ENCODE peak calls at places on chromosomes 13 and 19, in six cellular contexts. W is stomach, I is upper lobe of left lung, Q is sigmoid colon, P is GM12892, L is suprapubic skin. B is an unnamed sample.

GRCh38 chr19:45667620-45668341 is at the start of gene GIPR:
- DNase-seq in W (peak), I (peak), Q (no peak), P (peak), L (no peak), B (no peak)

GRCh38 chr19:4063369-4064072 is 3.2 kb downstream of the ZBTB7A start:
- DNase-seq in W (no peak), I (no peak), Q (no peak), P (no peak), L (no peak), B (no peak)

GRCh38 chr13:79516590-79516989 is 35.6 kb downstream of the NDFIP2 start:
- DNase-seq in W (peak), I (no peak), Q (no peak), P (no peak), L (no peak), B (no peak)

GRCh38 chr13:29937836-29938235 is 87.4 kb upstream of the UBL3 start:
- DNase-seq in W (no peak), I (no peak), Q (no peak), P (no peak), L (no peak), B (no peak)

GRCh38 chr19:5801796-5802616 is 2.9 kb upstream of the NRTN start:
- DNase-seq in W (no peak), I (no peak), Q (peak), P (no peak), L (no peak), B (no peak)

GRCh38 chr19:16677060-16677459 is 16.1 kb downstream of the TMEM38A start:
- DNase-seq in W (no peak), I (no peak), Q (no peak), P (no peak), L (no peak), B (no peak)

GRCh38 chr19:50379602-50380001 is 3.3 kb downstream of the NR1H2 start:
- DNase-seq in W (no peak), I (peak), Q (no peak), P (no peak), L (no peak), B (no peak)

GRCh38 chr13:113451951-113452421 is 1.3 kb downstream of the ADPRHL1 start:
- DNase-seq in W (no peak), I (no peak), Q (peak), P (no peak), L (no peak), B (peak)

GRCh38 chr13:31044658-31045620 is 112.5 kb downstream of the TEX26 start:
- DNase-seq in W (no peak), I (no peak), Q (no peak), P (no peak), L (no peak), B (no peak)

GRCh38 chr19:47778954-47779351 is 450 bp downstream of the SELENOW start:
- DNase-seq in W (no peak), I (no peak), Q (peak), P (no peak), L (no peak), B (no peak)

GRCh38 chr13:110306960-110307696 is at the start of the genes COL4A1 and COL4A2:
- DNase-seq in W (no peak), I (peak), Q (peak), P (no peak), L (no peak), B (peak)

DNA sequence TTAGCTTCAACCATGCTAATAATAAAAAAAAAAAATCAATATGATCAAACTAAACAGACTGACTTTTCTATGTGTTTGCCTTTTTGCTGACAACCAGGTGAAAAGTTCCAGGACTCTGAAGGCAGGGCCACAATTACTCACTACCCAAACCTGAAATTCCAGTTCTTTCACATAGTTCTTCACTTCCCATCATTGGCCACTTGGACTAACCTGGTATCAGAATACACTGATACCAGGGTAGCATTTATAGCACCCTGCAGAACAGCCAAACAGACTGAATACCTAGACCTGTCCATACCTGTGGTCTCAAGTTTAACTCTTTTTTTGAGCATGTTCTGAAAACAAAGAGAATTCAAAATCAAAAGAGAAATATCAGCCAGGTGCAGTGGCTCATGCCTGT is 25.1 kb downstream of the ELF1 start:
- DNase-seq in W (peak), I (no peak), Q (no peak), P (no peak), L (no peak), B (peak)
- TF ChIP-seq POLR2AphosphoS5 in W (no peak), I (peak), Q (no peak), P (no peak), L (no peak), B (peak)

GRCh38 chr19:11964858-11965645 is at the start of gene ZNF763:
- DNase-seq in W (peak), I (peak), Q (peak), P (peak), L (peak), B (peak)
- TF ChIP-seq POLR2A in W (no peak), I (no peak), Q (peak), P (peak), L (peak), B (peak)

GRCh38 chr13:34459856-34460255 is 482.2 kb upstream of the NBEA start:
- DNase-seq in W (no peak), I (no peak), Q (no peak), P (no peak), L (no peak), B (no peak)
- TF ChIP-seq POLR2AphosphoS5 in W (no peak), I (no peak), Q (no peak), P (no peak), L (no peak), B (no peak)

DNA sequence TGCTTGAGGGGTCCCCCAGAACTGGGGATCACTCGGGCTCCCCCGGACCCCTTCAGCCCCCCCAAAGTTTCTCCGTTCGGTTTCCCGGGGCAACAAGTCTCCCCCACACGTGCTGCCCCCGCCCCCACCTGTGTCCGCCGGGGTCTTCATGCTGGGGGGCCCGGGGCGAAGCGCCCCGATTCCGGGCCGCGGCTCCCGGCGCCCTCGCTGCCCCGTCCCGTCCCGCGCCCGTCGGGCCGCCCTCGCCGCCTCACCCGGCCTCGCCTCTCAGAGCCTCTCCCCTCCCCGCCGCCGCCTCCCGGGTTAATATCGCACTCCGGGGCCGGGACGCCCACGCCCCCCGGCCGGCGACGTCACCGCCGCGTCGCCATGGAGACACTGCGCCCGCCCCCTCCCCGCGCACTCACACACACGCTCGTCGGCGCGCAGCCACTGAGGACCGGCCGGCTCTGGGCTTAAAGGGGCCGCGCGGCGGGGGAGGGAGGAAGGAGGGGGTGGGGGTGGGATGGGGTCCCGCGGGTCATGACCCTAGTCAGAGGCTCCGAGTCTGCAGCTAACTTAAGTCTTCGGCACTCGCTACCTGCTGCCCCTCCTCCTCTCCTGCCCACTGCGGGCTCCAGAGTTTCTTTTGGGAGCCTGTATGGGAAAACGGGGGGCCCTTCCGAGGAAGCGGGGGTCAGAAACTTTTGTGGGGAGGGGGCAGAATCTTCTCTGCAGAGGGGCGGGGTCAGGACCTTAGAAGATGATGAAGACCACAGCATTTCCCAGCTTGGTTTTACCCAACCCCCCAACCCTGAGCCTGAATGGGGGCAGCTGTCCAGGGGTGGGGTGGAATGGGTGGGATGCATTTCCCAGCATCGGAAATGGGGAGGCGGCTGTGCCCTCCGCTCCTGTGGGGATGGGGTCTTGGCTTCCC is at the start of gene ERF:
- DNase-seq in W (peak), I (peak), Q (peak), P (peak), L (peak), B (peak)
- TF ChIP-seq POLR2A in W (no peak), I (no peak), Q (peak), P (peak), L (peak), B (peak)